ENCODE peak calls at places on chromosome 3, in nine cellular contexts. C is uterus, L is BE2C, B is mucosa of descending colon, Y is SK-N-SH, W is Panc1, X is adrenal gland, Q is heart right ventricle, M is A549. H is an unnamed sample.

GRCh38 chr3:49793486-49794085 is 6.1 kb downstream of the CDHR4 start:
- DNase-seq in C (no peak), L (no peak), B (no peak), Y (peak; percentile 3), W (no peak), X (no peak), Q (no peak), M (no peak), H (no peak)

GRCh38 chr3:52636673-52637072 is 49.0 kb downstream of the PBRM1 start:
- DNase-seq in C (no peak), L (peak; percentile 8), B (peak; percentile 7), Y (peak; percentile 22), W (no peak), X (no peak), Q (no peak), M (no peak), H (no peak)

GRCh38 chr3:104886220-104886995 is 480.3 kb upstream of the ALCAM start:
- DNase-seq in C (no peak), L (no peak), B (no peak), Y (no peak), W (no peak), X (peak; percentile 47), Q (no peak), M (no peak), H (no peak)

GRCh38 chr3:117131259-117131658 is 421.7 kb downstream of the TUSC7 start:
- DNase-seq in C (peak; percentile 14), L (peak; percentile 35), B (peak; percentile 43), Y (no peak), W (no peak), X (no peak), Q (peak; percentile 11), M (no peak), H (no peak)

GRCh38 chr3:141091416-141091815 is 40.3 kb downstream of the SPSB4 start:
- DNase-seq in C (no peak), L (peak; percentile 69), B (no peak), Y (peak; percentile 75), W (no peak), X (peak; percentile 82), Q (no peak), M (no peak), H (no peak)

GRCh38 chr3:124985358-124985757 is 50.8 kb upstream of the MUC13 start:
- DNase-seq in C (no peak), L (no peak), B (peak; percentile 60), Y (no peak), W (no peak), X (no peak), Q (no peak), M (peak; percentile 46), H (no peak)

GRCh38 chr3:71862374-71863145 is 77.6 kb upstream of the PROK2 start:
- DNase-seq in C (no peak), L (no peak), B (no peak), Y (no peak), W (no peak), X (no peak), Q (no peak), M (no peak), H (no peak)

GRCh38 chr3:135576786-135577185 is 388.7 kb upstream of the PPP2R3A start:
- DNase-seq in C (no peak), L (no peak), B (no peak), Y (no peak), W (no peak), X (no peak), Q (no peak), M (no peak), H (no peak)

GRCh38 chr3:100777271-100777670 is 68.0 kb downstream of the TFG start:
- DNase-seq in C (no peak), L (no peak), B (no peak), Y (no peak), W (no peak), X (no peak), Q (no peak), M (no peak), H (no peak)

GRCh38 chr3:11734-12133 is 184.8 kb upstream of the CHL1 start:
- DNase-seq in C (peak; percentile 17), L (peak; percentile 35), B (no peak), Y (peak; percentile 51), W (no peak), X (no peak), Q (no peak), M (peak; percentile 45), H (no peak)
- H3K4me3 ChIP-seq in C (no peak overlapping the region), L (peak overlapping the region; percentile 37), B (no peak overlapping the region), Y (peak overlapping the region; percentile 33), W (no peak overlapping the region), X (no peak overlapping the region), Q (no peak overlapping the region), M (peak overlapping the region; percentile 38), H (no peak overlapping the region)

GRCh38 chr3:152241142-152242067 is 27.3 kb upstream of the MBNL1 start:
- DNase-seq in C (no peak), L (no peak), B (no peak), Y (no peak), W (no peak), X (no peak), Q (no peak), M (no peak), H (no peak)

GRCh38 chr3:152245498-152246175 is 23.1 kb upstream of the MBNL1 start:
- DNase-seq in C (no peak), L (no peak), B (no peak), Y (no peak), W (no peak), X (no peak), Q (no peak), M (no peak), H (no peak)

GRCh38 chr3:152244156-152244888 is 24.4 kb upstream of the MBNL1 start:
- DNase-seq in C (no peak), L (no peak), B (no peak), Y (no peak), W (no peak), X (no peak), Q (no peak), M (no peak), H (no peak)

DNA sequence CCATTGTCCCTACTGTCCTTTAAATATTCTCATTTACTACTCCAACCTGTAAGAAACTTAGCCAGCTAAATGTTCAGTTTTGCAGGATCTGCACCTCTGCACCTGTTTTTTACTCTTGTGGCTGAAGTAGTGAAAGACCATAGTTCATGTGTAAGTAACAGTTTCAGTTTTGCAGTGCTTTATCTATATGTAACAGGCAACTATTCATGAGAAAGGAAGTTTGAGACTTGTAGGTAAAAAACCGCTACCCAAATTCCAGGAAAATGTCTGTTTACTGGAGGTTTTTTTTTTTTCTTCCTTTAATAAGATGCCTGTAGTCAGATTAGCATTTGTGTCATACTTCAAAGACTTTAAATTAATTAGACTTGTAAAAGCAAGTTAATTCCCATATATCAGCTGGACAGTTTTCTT is 25.4 kb upstream of the MBNL1 start:
- DNase-seq in C (no peak), L (no peak), B (no peak), Y (no peak), W (no peak), X (no peak), Q (no peak), M (no peak), H (no peak)
- TF ChIP-seq CTCF in C (no peak), L (no peak), B (no peak), Y (no peak), W (no peak), X (no peak), Q (no peak), M (no peak), H (no peak)

GRCh38 chr3:196080997-196081833 is 675 bp downstream of the TFRC start:
- DNase-seq in C (peak; percentile 30), L (peak; percentile 75), B (peak; percentile 74), Y (peak; percentile 78), W (no peak), X (peak; percentile 83), Q (peak; percentile 70), M (peak; percentile 30), H (peak; percentile 62)
- H3K4me1 ChIP-seq in C (no peaks in the 10 kb centered on the region), L (no peaks in the 10 kb centered on the region), B (peaks cover 29% of the 10 kb centered on the region), Y (peaks cover 7% of the 10 kb centered on the region), W (peaks cover 14% of the 10 kb centered on the region), X (no peaks in the 10 kb centered on the region), Q (peaks cover 7% of the 10 kb centered on the region), M (peaks cover 8% of the 10 kb centered on the region), H (peaks cover 9% of the 10 kb centered on the region)

GRCh38 chr3:195587824-195588223 is 4.1 kb upstream of the APOD start:
- DNase-seq in C (no peak), L (no peak), B (no peak), Y (no peak), W (no peak), X (no peak), Q (no peak), M (no peak), H (no peak)
- H3K4me3 ChIP-seq in C (no peak overlapping the region), L (no peak overlapping the region), B (no peak overlapping the region), Y (no peak overlapping the region), W (no peak overlapping the region), X (no peak overlapping the region), Q (no peak overlapping the region), M (no peak overlapping the region), H (no peak overlapping the region)